ENCODE peak calls at places on chromosome 20, in four cellular contexts. One of them, this sample, is unnamed.

GRCh38 chr20:58719971-58720371 is 27.4 kb downstream of the NPEPL1 start:
- DNase-seq in transverse colon: peak
- DNase-seq in HCT116: no peak
- DNase-seq in KG1: no peak
- DNase-seq in this sample: no peak

GRCh38 chr20:41275181-41275793 is 42.2 kb downstream of the ZHX3 start:
- DNase-seq in transverse colon: no peak
- DNase-seq in HCT116: no peak
- DNase-seq in KG1: no peak
- DNase-seq in this sample: no peak

GRCh38 chr20:57704245-57704644 is 5.6 kb downstream of the PMEPA1 start:
- DNase-seq in KG1: no peak
- DNase-seq in HCT116: no peak
- DNase-seq in transverse colon: no peak
- DNase-seq in this sample: no peak

GRCh38 chr20:19021406-19022117 is 190.9 kb upstream of the SLC24A3 start:
- DNase-seq in transverse colon: no peak
- DNase-seq in KG1: no peak
- DNase-seq in HCT116: no peak
- DNase-seq in this sample: no peak

GRCh38 chr20:45174434-45175364 is at the start of gene PI3:
- DNase-seq in KG1: no peak
- DNase-seq in transverse colon: peak
- DNase-seq in HCT116: no peak
- DNase-seq in this sample: no peak

GRCh38 chr20:41499961-41500725 is 118.0 kb downstream of the CHD6 start:
- DNase-seq in KG1: no peak
- DNase-seq in transverse colon: no peak
- DNase-seq in HCT116: no peak
- DNase-seq in this sample: no peak

GRCh38 chr20:5041433-5041832 is 40.1 kb upstream of the SLC23A2 start:
- DNase-seq in transverse colon: no peak
- DNase-seq in KG1: no peak
- DNase-seq in HCT116: no peak
- DNase-seq in this sample: peak

GRCh38 chr20:50455656-50456451 is 54.3 kb upstream of the PTPN1 start:
- DNase-seq in KG1: no peak
- DNase-seq in HCT116: no peak
- DNase-seq in transverse colon: no peak
- DNase-seq in this sample: no peak

GRCh38 chr20:38559764-38560163 is 21.2 kb upstream of the ADIG start:
- DNase-seq in KG1: no peak
- DNase-seq in transverse colon: no peak
- DNase-seq in HCT116: no peak
- DNase-seq in this sample: no peak

GRCh38 chr20:19929749-19930148 is 87.4 kb upstream of the NAA20 start:
- DNase-seq in transverse colon: no peak
- DNase-seq in KG1: no peak
- DNase-seq in HCT116: no peak
- DNase-seq in this sample: no peak

This sample was measured in COLO829.